ENCODE peak calls at places on chromosome 19, in four cellular contexts. V, Z, R and F are unnamed samples. For H3K27me3, the result is how much of the 10 kb centered on the place peaks cover.

GRCh38 chr19:15381864-15382263 is 2.3 kb upstream of the AKAP8 start:
- DNase-seq in V (no peak), Z (no peak), R (no peak), F (no peak)

GRCh38 chr19:12521996-12522395 is 29.3 kb downstream of the ZNF564 start:
- DNase-seq in V (no peak), Z (no peak), R (no peak), F (no peak)

GRCh38 chr19:17703823-17704463 is 15.3 kb upstream of the MAP1S start:
- DNase-seq in V (no peak), Z (peak), R (no peak), F (peak)

GRCh38 chr19:15869873-15870272 is 28.0 kb downstream of the CYP4F2 start:
- DNase-seq in V (no peak), Z (no peak), R (no peak), F (no peak)

GRCh38 chr19:31353826-31354225 is 4.6 kb upstream of the TSHZ3 start:
- DNase-seq in V (no peak), Z (no peak), R (no peak), F (no peak)

GRCh38 chr19:18156841-18157464 is 4.0 kb downstream of the PIK3R2 start:
- DNase-seq in V (peak), Z (peak), R (peak), F (peak)

GRCh38 chr19:17576758-17577532 is 21.5 kb downstream of the COLGALT1 start:
- DNase-seq in V (peak), Z (peak), R (peak), F (no peak)

GRCh38 chr19:9073806-9074205 is 13.1 kb upstream of the OR1M1 start:
- DNase-seq in V (no peak), Z (no peak), R (no peak), F (no peak)

GRCh38 chr19:14517446-14517839 is 754 bp downstream of the DNAJB1 start:
- DNase-seq in V (no peak), Z (no peak), R (no peak), F (no peak)

GRCh38 chr19:54335164-54335563 is 3.8 kb downstream of the LILRA4 start:
- DNase-seq in V (no peak), Z (no peak), R (no peak), F (no peak)

GRCh38 chr19:8607386-8607785 is 3.1 kb downstream of the ADAMTS10 start:
- DNase-seq in V (no peak), Z (no peak), R (no peak), F (peak)

GRCh38 chr19:7903244-7904073 is at the start of gene MAP2K7:
- DNase-seq in V (peak), Z (peak), R (peak), F (peak)

GRCh38 chr19:13824703-13825102 is 29.5 kb downstream of the ZSWIM4 start:
- DNase-seq in V (no peak), Z (no peak), R (no peak), F (no peak)

GRCh38 chr19:11384778-11385129 is 640 bp upstream of the EPOR start:
- DNase-seq in V (no peak), Z (no peak), R (no peak), F (no peak)

GRCh38 chr19:14333101-14333871 is 48.0 kb upstream of the ADGRE5 start:
- DNase-seq in V (no peak), Z (no peak), R (peak), F (no peak)

GRCh38 chr19:13920940-13921744 is 15.1 kb downstream of the CC2D1A start:
- DNase-seq in V (no peak), Z (peak), R (no peak), F (no peak)

GRCh38 chr19:12777217-12778019 is 2.1 kb upstream of the HOOK2 start:
- DNase-seq in V (peak), Z (peak), R (peak), F (no peak)

GRCh38 chr19:5719961-5720790 is at the start of the genes CATSPERD and LONP1:
- DNase-seq in V (peak), Z (peak), R (peak), F (peak)

GRCh38 chr19:50378169-50378862 is 2.1 kb downstream of the NR1H2 start:
- DNase-seq in V (no peak), Z (no peak), R (no peak), F (no peak)

GRCh38 chr19:30214651-30215051 is 157.5 kb upstream of the ZNF536 start:
- DNase-seq in V (no peak), Z (no peak), R (no peak), F (peak)

GRCh38 chr19:28971011-28971410 is 241.9 kb downstream of the UQCRFS1 start:
- DNase-seq in V (no peak), Z (no peak), R (no peak), F (no peak)

GRCh38 chr19:15836345-15836594 is 20.8 kb upstream of the OR10H1 start:
- DNase-seq in V (no peak), Z (peak), R (no peak), F (peak)

GRCh38 chr19:14320253-14320652 is 61.0 kb upstream of the ADGRE5 start:
- DNase-seq in V (no peak), Z (no peak), R (no peak), F (no peak)

GRCh38 chr19:31146546-31147183 is 202.6 kb downstream of the TSHZ3 start:
- DNase-seq in V (no peak), Z (no peak), R (no peak), F (no peak)

GRCh38 chr19:1253514-1254080 is 5.2 kb downstream of the MIDN start:
- DNase-seq in V (no peak), Z (no peak), R (peak), F (no peak)

DNA sequence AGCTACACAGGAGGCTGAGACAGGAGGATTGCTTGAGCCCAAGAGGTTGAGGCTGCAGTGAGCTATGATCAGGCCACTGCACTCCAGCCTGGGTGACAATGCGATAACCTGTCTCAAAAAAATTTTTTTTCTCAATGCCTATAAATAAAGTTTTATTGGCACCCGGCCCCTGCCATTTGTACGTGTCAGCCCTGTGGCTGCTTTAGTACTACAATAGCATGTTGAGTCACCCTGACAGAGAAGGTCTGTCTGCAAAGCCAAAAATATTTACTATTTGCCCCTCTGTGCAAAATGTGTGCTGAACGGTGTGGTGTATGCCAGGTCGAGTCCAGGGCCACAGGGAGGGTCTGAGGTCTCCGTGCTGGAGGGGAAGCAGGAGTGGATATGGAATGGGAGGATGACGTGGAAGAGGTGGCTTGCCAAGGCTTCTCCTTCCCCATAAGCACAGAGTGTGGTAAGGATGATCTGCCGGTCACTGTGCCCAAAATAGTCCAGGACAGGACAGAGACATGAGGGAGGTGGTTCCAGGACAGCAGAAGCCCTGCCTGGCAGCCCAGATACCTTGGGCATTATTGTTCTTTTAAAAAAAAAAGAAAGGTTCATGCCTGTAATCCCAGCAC is 10.0 kb downstream of the NMRK2 start:
- DNase-seq in V (no peak), Z (no peak), R (no peak), F (no peak)
- H3K27me3 ChIP-seq in V (under half), Z (under half), R (under half), F (under half)

GRCh38 chr19:39212377-39212742 is 8.3 kb upstream of the SYCN start:
- DNase-seq in V (peak), Z (no peak), R (no peak), F (no peak)
- TF ChIP-seq CTCF in V (peak), Z (no peak), R (peak), F (no peak)

GRCh38 chr19:47421244-47421786 is 2.0 kb upstream of the MEIS3 start:
- DNase-seq in V (no peak), Z (no peak), R (no peak), F (no peak)

GRCh38 chr19:47422417-47423163 is 3.3 kb upstream of the MEIS3 start:
- DNase-seq in V (no peak), Z (no peak), R (no peak), F (no peak)

GRCh38 chr19:47423203-47423882 is 4.0 kb upstream of the MEIS3 start:
- DNase-seq in V (no peak), Z (no peak), R (no peak), F (no peak)

GRCh38 chr19:47419789-47420188 is 462 bp upstream of the MEIS3 start:
- DNase-seq in V (no peak), Z (no peak), R (no peak), F (no peak)

DNA sequence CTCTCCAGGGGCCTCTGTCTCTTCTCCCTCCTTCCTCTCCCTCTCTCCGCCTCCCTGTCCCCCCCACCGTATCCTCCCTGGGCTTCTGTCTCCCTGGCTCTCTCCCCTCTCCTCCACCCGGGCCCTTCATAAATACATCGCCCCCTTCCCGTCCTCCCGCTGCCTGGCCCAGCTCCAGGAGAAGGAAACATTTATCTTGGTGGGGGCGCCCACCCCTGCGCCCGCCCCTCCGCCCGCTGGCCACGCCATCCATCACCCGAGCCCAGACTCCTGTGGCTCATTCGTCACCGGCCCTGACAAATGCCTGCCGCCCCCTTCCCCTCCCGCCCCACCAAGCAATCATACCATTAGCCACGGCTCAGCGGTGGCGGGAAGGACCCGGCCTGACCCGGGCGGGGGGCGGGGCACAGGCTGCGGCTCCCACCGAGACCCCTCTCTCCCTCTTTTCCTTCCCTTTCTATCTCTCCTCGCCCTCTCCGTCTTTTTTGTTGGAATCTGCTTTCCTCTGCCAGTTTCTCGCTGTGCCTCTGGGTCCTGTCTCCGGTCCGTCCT is 2.6 kb upstream of the MEIS3 start:
- DNase-seq in V (no peak), Z (no peak), R (peak), F (no peak)
- H3K27me3 ChIP-seq in V (half or more), Z (half or more), R (half or more), F (under half)

GRCh38 chr19:3073159-3073563 is 10.9 kb upstream of the TLE5 start:
- DNase-seq in V (no peak), Z (no peak), R (no peak), F (no peak)

GRCh38 chr19:3075605-3076431 is 13.5 kb upstream of the TLE5 start:
- DNase-seq in V (peak), Z (no peak), R (peak), F (no peak)

GRCh38 chr19:3071764-3072163 is 9.5 kb upstream of the TLE5 start:
- DNase-seq in V (no peak), Z (no peak), R (no peak), F (no peak)

GRCh38 chr19:3079578-3079977 is 14.6 kb upstream of the GNA11 start:
- DNase-seq in V (no peak), Z (no peak), R (no peak), F (no peak)

DNA sequence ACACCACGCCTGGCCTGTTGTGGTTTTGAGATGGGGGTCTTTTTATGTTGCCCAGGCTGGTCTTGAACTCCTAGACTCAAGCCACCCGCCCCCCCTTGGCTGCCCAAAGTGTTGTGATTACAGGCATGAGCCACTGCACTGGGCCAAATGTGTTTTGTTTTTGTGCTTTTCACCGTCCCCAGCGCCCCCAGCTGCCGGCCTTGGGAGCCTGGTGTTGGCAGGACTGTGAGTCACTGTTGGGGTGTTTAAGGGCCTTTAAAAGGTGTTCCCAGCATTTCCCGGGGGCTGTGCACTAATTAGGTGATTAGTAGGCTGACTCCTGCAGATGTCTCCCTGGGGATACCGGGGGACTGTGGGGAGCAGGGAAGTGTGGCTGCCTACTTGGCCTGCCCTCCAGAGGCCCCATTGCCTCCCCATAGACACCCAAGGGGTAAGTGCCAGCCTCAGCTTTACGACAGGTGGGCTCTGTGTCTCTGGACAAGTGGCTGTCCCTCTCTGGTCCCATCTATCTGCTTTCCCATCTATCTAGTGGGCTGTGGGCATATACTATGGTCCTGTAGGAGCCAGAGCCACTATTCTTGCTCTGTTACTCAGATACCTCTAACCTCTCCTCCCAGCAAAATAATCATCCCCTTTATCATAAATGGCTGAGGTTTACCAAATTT is 11.8 kb upstream of the TLE5 start:
- DNase-seq in V (no peak), Z (no peak), R (no peak), F (no peak)
- TF ChIP-seq CTCF in V (no peak), Z (no peak), R (no peak), F (peak)

DNA sequence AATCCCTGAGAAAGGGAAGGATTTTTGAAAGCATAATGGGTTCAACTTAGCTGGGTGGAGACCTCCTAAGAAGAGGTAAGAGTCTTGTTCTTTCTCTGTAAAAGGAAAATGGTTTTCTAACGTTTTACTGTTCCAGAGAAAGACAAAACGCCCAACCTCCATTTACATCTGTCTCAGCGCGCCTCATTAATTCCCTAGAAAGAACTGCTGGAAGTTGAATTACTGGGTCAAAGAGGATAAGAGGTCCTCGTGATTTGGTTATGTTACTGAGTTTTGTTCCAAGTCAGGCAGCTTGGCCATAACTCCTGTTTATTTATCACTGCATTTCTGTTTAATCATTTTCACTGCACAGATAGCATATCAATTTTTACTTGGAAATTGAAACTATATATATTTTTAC is 112.9 kb upstream of the PEG3 start:
- DNase-seq in V (no peak), Z (no peak), R (no peak), F (no peak)
- H3K27me3 ChIP-seq in V (under half), Z (under half), R (under half), F (under half)

GRCh38 chr19:36028313-36029041 is 4.2 kb downstream of the CLIP3 start:
- DNase-seq in V (no peak), Z (no peak), R (no peak), F (no peak)

GRCh38 chr19:36027696-36028095 is 5.0 kb downstream of the CLIP3 start:
- DNase-seq in V (no peak), Z (no peak), R (no peak), F (no peak)

GRCh38 chr19:36031308-36031707 is 1.4 kb downstream of the CLIP3 start:
- DNase-seq in V (no peak), Z (no peak), R (no peak), F (no peak)

GRCh38 chr19:36032251-36033104 is at the start of gene CLIP3:
- DNase-seq in V (peak), Z (peak), R (peak), F (no peak)

DNA sequence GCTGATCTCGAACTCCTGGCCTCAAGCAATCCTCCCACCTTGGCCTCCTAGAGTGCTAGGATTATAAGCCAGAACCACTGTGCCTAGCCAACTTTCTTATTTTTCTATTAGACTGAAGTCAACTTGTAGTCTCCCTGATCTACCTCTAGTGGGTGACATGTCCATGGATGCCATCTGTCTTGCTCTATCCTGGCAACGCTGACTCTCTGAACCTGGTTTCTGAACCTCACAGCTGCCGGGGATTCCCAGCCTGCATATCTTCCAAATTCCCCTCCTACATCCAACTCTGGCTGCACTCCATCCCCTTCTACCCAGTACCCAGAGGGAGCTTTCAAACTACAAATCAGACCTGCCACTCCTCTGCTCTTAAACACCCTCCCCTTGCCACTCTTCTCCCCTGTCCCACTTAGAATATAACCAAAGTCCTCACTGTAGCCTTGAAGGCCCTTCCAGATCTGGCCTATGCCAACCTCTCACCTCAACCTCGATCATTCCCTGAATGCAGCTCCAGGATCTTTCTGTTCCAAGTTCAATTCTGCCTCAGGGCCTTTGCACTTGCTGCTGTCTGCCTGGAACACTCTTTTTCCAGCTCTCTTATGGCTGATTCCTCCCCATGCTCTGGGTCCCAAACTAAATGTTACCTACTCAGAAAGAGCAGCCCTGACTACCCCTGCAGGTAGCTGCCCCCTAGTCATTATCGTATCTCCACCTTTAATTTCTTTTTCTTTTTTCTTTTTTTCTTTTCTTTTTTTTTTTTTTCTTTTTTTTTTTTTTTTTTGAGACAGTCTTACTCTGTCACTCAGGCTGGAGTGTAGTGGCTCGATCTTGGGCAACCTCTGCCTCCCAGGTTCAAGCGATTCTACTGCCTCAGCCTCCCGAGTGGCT is 2.2 kb downstream of the CLIP3 start:
- DNase-seq in V (no peak), Z (no peak), R (no peak), F (no peak)
- TF ChIP-seq CTCF in V (no peak), Z (no peak), R (no peak), F (no peak)

GRCh38 chr19:45874620-45874966 is 10.5 kb downstream of the FOXA3 start:
- DNase-seq in V (no peak), Z (no peak), R (no peak), F (no peak)
- H3K27me3 ChIP-seq in V (under half), Z (under half), R (under half), F (under half)

DNA sequence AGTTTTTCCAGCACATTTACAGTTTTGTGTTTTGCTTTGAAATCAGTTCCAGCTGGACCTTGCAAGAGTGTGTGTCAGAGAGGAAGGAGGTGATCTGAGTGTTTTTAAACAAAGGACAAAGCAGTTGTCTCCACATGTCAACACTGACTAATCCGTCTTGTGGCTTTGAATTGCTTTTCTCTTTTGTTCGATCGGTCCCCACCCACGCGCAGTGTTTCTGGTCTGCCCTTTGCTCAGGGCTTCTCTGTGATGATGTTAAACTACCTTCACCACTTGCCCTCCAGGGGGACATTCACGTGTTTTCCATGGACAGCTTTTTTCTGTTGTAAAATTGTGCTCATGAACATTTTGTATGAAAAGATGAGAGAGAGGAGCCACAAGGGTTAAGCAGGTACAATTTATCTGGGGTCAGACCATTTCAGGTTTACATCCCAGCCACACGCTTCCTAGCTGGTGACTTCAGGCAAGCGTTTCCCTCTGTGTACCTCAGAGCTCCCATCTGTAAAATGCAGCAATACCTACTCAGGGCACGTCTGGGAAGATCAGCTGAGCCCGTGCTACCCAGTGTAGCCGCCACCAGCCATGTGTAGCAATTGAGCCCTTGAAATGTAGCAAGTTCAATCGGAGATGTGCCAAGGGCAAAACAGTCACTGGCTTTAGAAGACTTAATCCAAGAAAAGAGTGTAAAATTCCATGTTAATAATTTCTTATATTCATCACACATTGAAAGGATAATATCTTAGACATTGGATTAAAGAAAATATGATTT is 13.5 kb upstream of the PLA2G4C start:
- DNase-seq in V (no peak), Z (no peak), R (peak), F (no peak)
- TF ChIP-seq CTCF in V (no peak), Z (no peak), R (peak), F (no peak)